ENCODE peak calls at places on chromosomes 16 and 17, in six cellular contexts. D is Peyer's patch; E is globus pallidus; N is NCI-H1105; Z is HCEC 1CT; I is central memory CD8-positive, alpha-beta T cell. G is an unnamed sample.

GRCh38 chr17:50037321-50038107 is 18.4 kb upstream of the ITGA3 start:
- DNase-seq in Z (peak), N (no peak), I (no peak), E (no peak), D (no peak), G (no peak)

GRCh38 chr16:50747206-50747956 is 5.5 kb downstream of the CYLD start:
- DNase-seq in I (no peak), E (peak), Z (peak), N (no peak), D (no peak), G (no peak)

GRCh38 chr17:35448214-35448898 is at the start of gene SLFN13:
- DNase-seq in I (peak), Z (peak), D (peak), N (no peak), E (peak), G (peak)

GRCh38 chr17:38890410-38890746 is 20.5 kb downstream of the LASP1 start:
- DNase-seq in Z (no peak), I (no peak), D (no peak), E (no peak), N (no peak), G (no peak)

GRCh38 chr16:75402821-75403475 is 30.4 kb downstream of the CFDP1 start:
- DNase-seq in D (no peak), I (no peak), N (no peak), E (peak), Z (peak), G (no peak)

GRCh38 chr17:40062347-40063033 is at the start of gene THRA:
- DNase-seq in N (peak), Z (peak), E (peak), I (peak), D (peak), G (peak)

GRCh38 chr17:27654654-27655524 is 23.9 kb downstream of the LGALS9 start:
- DNase-seq in I (peak), N (peak), D (peak), E (peak), Z (peak), G (peak)

GRCh38 chr17:37310940-37311339 is 64.8 kb upstream of the C17orf78 start:
- DNase-seq in D (no peak), E (no peak), N (no peak), Z (no peak), I (no peak), G (no peak)

GRCh38 chr16:2370725-2371124 is 30.2 kb upstream of the ABCA3 start:
- DNase-seq in E (no peak), I (no peak), Z (no peak), D (no peak), N (no peak), G (no peak)

G was measured in memory B cell.